ENCODE peak calls at places on chromosome 13, in ten cellular contexts. One of them, this sample, is unnamed.
A peak's percentile ranks its signal among the peaks of the same experiment; 100 is the strongest.

GRCh38 chr13:113361406-113361805 is 2.5 kb downstream of the GRTP1 start:
- DNase-seq in adipocyte: no peak
- DNase-seq in upper lobe of left lung: no peak
- DNase-seq in bronchial epithelial cell: no peak
- DNase-seq in colonic mucosa: no peak
- DNase-seq in mesenchymal stem cell: no peak
- DNase-seq in CD8-positive, alpha-beta T cell: no peak
- DNase-seq in naive thymus-derived CD4-positive, alpha-beta T cell: no peak
- DNase-seq in fibroblast of lung: no peak
- DNase-seq in left ventricle myocardium inferior: no peak
- DNase-seq in this sample: no peak

GRCh38 chr13:66508153-66508909 is 721.8 kb downstream of the PCDH9 start:
- DNase-seq in colonic mucosa: no peak
- DNase-seq in upper lobe of left lung: no peak
- DNase-seq in CD8-positive, alpha-beta T cell: no peak
- DNase-seq in left ventricle myocardium inferior: no peak
- DNase-seq in naive thymus-derived CD4-positive, alpha-beta T cell: no peak
- DNase-seq in adipocyte: peak; percentile 25
- DNase-seq in fibroblast of lung: peak; percentile 76
- DNase-seq in bronchial epithelial cell: peak; percentile 21
- DNase-seq in mesenchymal stem cell: peak; percentile 53
- DNase-seq in this sample: no peak

GRCh38 chr13:59863621-59864020 is 300.1 kb downstream of the DIAPH3 start:
- DNase-seq in colonic mucosa: no peak
- DNase-seq in fibroblast of lung: no peak
- DNase-seq in upper lobe of left lung: no peak
- DNase-seq in left ventricle myocardium inferior: no peak
- DNase-seq in naive thymus-derived CD4-positive, alpha-beta T cell: no peak
- DNase-seq in CD8-positive, alpha-beta T cell: no peak
- DNase-seq in adipocyte: no peak
- DNase-seq in mesenchymal stem cell: no peak
- DNase-seq in bronchial epithelial cell: peak; percentile 63
- DNase-seq in this sample: no peak

GRCh38 chr13:74246398-74246975 is 112.3 kb upstream of the KLF12 start:
- DNase-seq in left ventricle myocardium inferior: peak; percentile 18
- DNase-seq in upper lobe of left lung: no peak
- DNase-seq in mesenchymal stem cell: no peak
- DNase-seq in fibroblast of lung: peak; percentile 70
- DNase-seq in bronchial epithelial cell: no peak
- DNase-seq in naive thymus-derived CD4-positive, alpha-beta T cell: no peak
- DNase-seq in adipocyte: no peak
- DNase-seq in CD8-positive, alpha-beta T cell: peak; percentile 14
- DNase-seq in colonic mucosa: no peak
- DNase-seq in this sample: no peak

GRCh38 chr13:58032676-58033440 is 401.3 kb downstream of the PCDH17 start:
- DNase-seq in colonic mucosa: no peak
- DNase-seq in adipocyte: no peak
- DNase-seq in CD8-positive, alpha-beta T cell: no peak
- DNase-seq in bronchial epithelial cell: no peak
- DNase-seq in fibroblast of lung: no peak
- DNase-seq in naive thymus-derived CD4-positive, alpha-beta T cell: no peak
- DNase-seq in mesenchymal stem cell: no peak
- DNase-seq in upper lobe of left lung: no peak
- DNase-seq in left ventricle myocardium inferior: no peak
- DNase-seq in this sample: no peak

GRCh38 chr13:24041822-24042221 is 118.7 kb upstream of the SPATA13 start:
- DNase-seq in mesenchymal stem cell: no peak
- DNase-seq in adipocyte: no peak
- DNase-seq in fibroblast of lung: no peak
- DNase-seq in colonic mucosa: no peak
- DNase-seq in naive thymus-derived CD4-positive, alpha-beta T cell: no peak
- DNase-seq in CD8-positive, alpha-beta T cell: no peak
- DNase-seq in left ventricle myocardium inferior: no peak
- DNase-seq in upper lobe of left lung: no peak
- DNase-seq in bronchial epithelial cell: no peak
- DNase-seq in this sample: no peak

GRCh38 chr13:80604094-80604493 is 263.2 kb upstream of the SPRY2 start:
- DNase-seq in colonic mucosa: no peak
- DNase-seq in CD8-positive, alpha-beta T cell: no peak
- DNase-seq in bronchial epithelial cell: no peak
- DNase-seq in left ventricle myocardium inferior: peak; percentile 22
- DNase-seq in mesenchymal stem cell: no peak
- DNase-seq in naive thymus-derived CD4-positive, alpha-beta T cell: no peak
- DNase-seq in adipocyte: no peak
- DNase-seq in fibroblast of lung: no peak
- DNase-seq in upper lobe of left lung: no peak
- DNase-seq in this sample: no peak

GRCh38 chr13:39603424-39603947 is 493 bp upstream of the LHFPL6 start:
- DNase-seq in fibroblast of lung: peak; percentile 34
- DNase-seq in bronchial epithelial cell: peak; percentile 41
- DNase-seq in left ventricle myocardium inferior: no peak
- DNase-seq in CD8-positive, alpha-beta T cell: no peak
- DNase-seq in mesenchymal stem cell: peak; percentile 78
- DNase-seq in adipocyte: no peak
- DNase-seq in naive thymus-derived CD4-positive, alpha-beta T cell: no peak
- DNase-seq in upper lobe of left lung: no peak
- DNase-seq in colonic mucosa: no peak
- DNase-seq in this sample: peak; percentile 27

GRCh38 chr13:30720470-30720869 is 14.9 kb upstream of the ALOX5AP start:
- DNase-seq in bronchial epithelial cell: no peak
- DNase-seq in adipocyte: peak; percentile 65
- DNase-seq in fibroblast of lung: no peak
- DNase-seq in naive thymus-derived CD4-positive, alpha-beta T cell: no peak
- DNase-seq in left ventricle myocardium inferior: no peak
- DNase-seq in colonic mucosa: no peak
- DNase-seq in mesenchymal stem cell: peak; percentile 42
- DNase-seq in CD8-positive, alpha-beta T cell: no peak
- DNase-seq in upper lobe of left lung: no peak
- DNase-seq in this sample: no peak

GRCh38 chr13:30719521-30719914 is 15.8 kb upstream of the ALOX5AP start:
- DNase-seq in colonic mucosa: no peak
- DNase-seq in CD8-positive, alpha-beta T cell: no peak
- DNase-seq in mesenchymal stem cell: no peak
- DNase-seq in bronchial epithelial cell: no peak
- DNase-seq in adipocyte: no peak
- DNase-seq in left ventricle myocardium inferior: no peak
- DNase-seq in upper lobe of left lung: no peak
- DNase-seq in naive thymus-derived CD4-positive, alpha-beta T cell: no peak
- DNase-seq in fibroblast of lung: peak; percentile 45
- DNase-seq in this sample: no peak

GRCh38 chr13:30715837-30716236 is 19.5 kb upstream of the ALOX5AP start:
- DNase-seq in mesenchymal stem cell: no peak
- DNase-seq in naive thymus-derived CD4-positive, alpha-beta T cell: no peak
- DNase-seq in upper lobe of left lung: no peak
- DNase-seq in fibroblast of lung: no peak
- DNase-seq in adipocyte: no peak
- DNase-seq in bronchial epithelial cell: peak; percentile 42
- DNase-seq in left ventricle myocardium inferior: peak; percentile 76
- DNase-seq in colonic mucosa: no peak
- DNase-seq in CD8-positive, alpha-beta T cell: no peak
- DNase-seq in this sample: no peak

GRCh38 chr13:30722361-30722760 is 13.0 kb upstream of the ALOX5AP start:
- DNase-seq in left ventricle myocardium inferior: no peak
- DNase-seq in colonic mucosa: no peak
- DNase-seq in adipocyte: no peak
- DNase-seq in upper lobe of left lung: no peak
- DNase-seq in CD8-positive, alpha-beta T cell: no peak
- DNase-seq in bronchial epithelial cell: peak; percentile 50
- DNase-seq in mesenchymal stem cell: no peak
- DNase-seq in fibroblast of lung: no peak
- DNase-seq in naive thymus-derived CD4-positive, alpha-beta T cell: no peak
- DNase-seq in this sample: no peak

DNA sequence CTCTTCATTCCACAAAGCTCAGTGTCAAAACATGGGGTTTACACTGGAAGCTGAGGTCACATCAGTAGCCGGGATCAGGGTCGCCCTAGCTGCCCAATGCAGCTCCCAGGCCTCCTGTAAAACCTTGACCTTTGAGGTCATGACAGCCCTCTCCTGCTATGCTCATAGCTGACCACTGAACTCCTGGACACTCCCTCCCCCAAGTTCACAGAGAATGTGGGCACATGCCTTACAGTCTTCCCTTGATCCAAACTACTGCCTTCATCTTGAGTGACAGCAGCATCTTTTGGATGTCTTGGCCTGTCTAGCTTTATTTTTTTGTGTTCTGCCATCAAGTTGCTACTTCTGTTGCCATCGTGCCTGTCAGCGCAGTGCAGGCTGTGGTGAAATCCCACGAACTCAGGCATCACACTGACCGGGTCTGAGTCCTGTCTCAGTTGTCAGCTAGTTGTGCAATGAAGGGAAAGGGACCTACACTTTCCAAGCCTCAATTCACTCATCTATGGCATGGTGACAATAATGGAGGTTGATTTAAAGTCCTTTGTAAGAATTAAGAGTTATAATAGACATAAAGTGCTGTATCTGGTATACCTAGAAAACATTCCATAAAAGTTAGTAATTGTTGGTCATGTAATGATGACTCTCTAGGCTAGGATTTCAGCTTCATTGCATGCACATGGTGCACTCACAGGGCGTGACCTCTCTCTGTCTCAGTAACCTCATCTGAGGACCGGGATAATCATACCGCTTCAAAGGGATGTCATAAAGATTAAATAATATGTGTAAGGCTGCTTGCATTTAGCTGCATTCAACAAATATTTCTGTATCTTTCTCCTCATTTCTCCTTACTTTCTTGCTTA is 16.5 kb upstream of the ALOX5AP start:
- DNase-seq in upper lobe of left lung: peak; percentile 54
- DNase-seq in left ventricle myocardium inferior: no peak
- DNase-seq in naive thymus-derived CD4-positive, alpha-beta T cell: no peak
- DNase-seq in bronchial epithelial cell: peak; percentile 92
- DNase-seq in fibroblast of lung: peak; percentile 96
- DNase-seq in adipocyte: peak; percentile 76
- DNase-seq in mesenchymal stem cell: peak; percentile 90
- DNase-seq in CD8-positive, alpha-beta T cell: no peak
- DNase-seq in colonic mucosa: no peak
- DNase-seq in this sample: no peak
- H3K4me3 ChIP-seq in upper lobe of left lung: no peak overlapping the region
- H3K4me3 ChIP-seq in left ventricle myocardium inferior: no peak overlapping the region
- H3K4me3 ChIP-seq in naive thymus-derived CD4-positive, alpha-beta T cell: no peak overlapping the region
- H3K4me3 ChIP-seq in bronchial epithelial cell: no peak overlapping the region
- H3K4me3 ChIP-seq in fibroblast of lung: no peak overlapping the region
- H3K4me3 ChIP-seq in adipocyte: no peak overlapping the region
- H3K4me3 ChIP-seq in mesenchymal stem cell: no peak overlapping the region
- H3K4me3 ChIP-seq in CD8-positive, alpha-beta T cell: no peak overlapping the region
- H3K4me3 ChIP-seq in colonic mucosa: no peak overlapping the region
- H3K4me3 ChIP-seq in this sample: no peak overlapping the region

DNA sequence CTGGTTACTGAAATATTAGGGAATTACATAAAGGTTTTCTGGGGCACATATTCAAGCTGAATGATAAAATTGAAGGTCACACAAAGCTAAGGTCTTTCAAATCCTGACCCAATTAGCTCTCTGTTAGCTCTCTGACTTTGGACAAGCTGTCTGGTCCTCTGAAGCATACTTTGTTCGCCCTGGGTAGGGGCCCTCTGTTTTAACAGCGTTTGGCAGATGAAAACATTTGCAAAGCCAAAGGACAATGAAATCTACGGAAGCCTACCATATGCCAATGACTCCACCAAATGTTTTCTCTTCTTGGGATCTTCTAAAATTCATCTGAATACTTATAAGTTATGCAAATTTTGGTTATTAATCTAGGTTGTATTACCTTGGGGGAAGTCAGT is 14.5 kb upstream of the GJA3 start:
- DNase-seq in left ventricle myocardium inferior: no peak
- DNase-seq in mesenchymal stem cell: no peak
- DNase-seq in adipocyte: no peak
- DNase-seq in naive thymus-derived CD4-positive, alpha-beta T cell: no peak
- DNase-seq in bronchial epithelial cell: no peak
- DNase-seq in upper lobe of left lung: no peak
- DNase-seq in colonic mucosa: no peak
- DNase-seq in fibroblast of lung: no peak
- DNase-seq in CD8-positive, alpha-beta T cell: no peak
- DNase-seq in this sample: no peak
- H3K27me3 ChIP-seq in left ventricle myocardium inferior: peaks cover 62% of the 10 kb centered on the region
- H3K27me3 ChIP-seq in mesenchymal stem cell: peaks cover 22% of the 10 kb centered on the region
- H3K27me3 ChIP-seq in adipocyte: peaks cover 22% of the 10 kb centered on the region
- H3K27me3 ChIP-seq in naive thymus-derived CD4-positive, alpha-beta T cell: peaks cover 10% of the 10 kb centered on the region
- H3K27me3 ChIP-seq in bronchial epithelial cell: no peaks in the 10 kb centered on the region
- H3K27me3 ChIP-seq in upper lobe of left lung: peaks cover 3% of the 10 kb centered on the region
- H3K27me3 ChIP-seq in colonic mucosa: peaks cover 10% of the 10 kb centered on the region
- H3K27me3 ChIP-seq in fibroblast of lung: peaks cover 8% of the 10 kb centered on the region
- H3K27me3 ChIP-seq in CD8-positive, alpha-beta T cell: no peaks in the 10 kb centered on the region
- H3K27me3 ChIP-seq in this sample: peaks cover 100% of the 10 kb centered on the region

GRCh38 chr13:41017744-41018582 is 1.2 kb downstream of the ELF1 start:
- DNase-seq in upper lobe of left lung: no peak
- DNase-seq in naive thymus-derived CD4-positive, alpha-beta T cell: no peak
- DNase-seq in left ventricle myocardium inferior: no peak
- DNase-seq in adipocyte: no peak
- DNase-seq in colonic mucosa: no peak
- DNase-seq in bronchial epithelial cell: peak; percentile 78
- DNase-seq in CD8-positive, alpha-beta T cell: no peak
- DNase-seq in fibroblast of lung: no peak
- DNase-seq in mesenchymal stem cell: peak; percentile 44
- DNase-seq in this sample: no peak
- H3K4me3 ChIP-seq in upper lobe of left lung: peak overlapping the region; percentile 10
- H3K4me3 ChIP-seq in naive thymus-derived CD4-positive, alpha-beta T cell: peak overlapping the region; percentile 76
- H3K4me3 ChIP-seq in left ventricle myocardium inferior: peak overlapping the region; percentile 39
- H3K4me3 ChIP-seq in adipocyte: no peak overlapping the region
- H3K4me3 ChIP-seq in colonic mucosa: peak overlapping the region; percentile 33
- H3K4me3 ChIP-seq in bronchial epithelial cell: peak overlapping the region; percentile 46
- H3K4me3 ChIP-seq in CD8-positive, alpha-beta T cell: peak overlapping the region; percentile 40
- H3K4me3 ChIP-seq in fibroblast of lung: peak overlapping the region; percentile 22
- H3K4me3 ChIP-seq in mesenchymal stem cell: peak overlapping the region; percentile 64
- H3K4me3 ChIP-seq in this sample: no peak overlapping the region

GRCh38 chr13:25192489-25192888 is 20.4 kb upstream of the AMER2 start:
- DNase-seq in adipocyte: no peak
- DNase-seq in fibroblast of lung: no peak
- DNase-seq in colonic mucosa: no peak
- DNase-seq in left ventricle myocardium inferior: no peak
- DNase-seq in upper lobe of left lung: no peak
- DNase-seq in naive thymus-derived CD4-positive, alpha-beta T cell: no peak
- DNase-seq in bronchial epithelial cell: no peak
- DNase-seq in CD8-positive, alpha-beta T cell: no peak
- DNase-seq in mesenchymal stem cell: no peak
- DNase-seq in this sample: peak; percentile 43

GRCh38 chr13:25192936-25193335 is 20.8 kb upstream of the AMER2 start:
- DNase-seq in naive thymus-derived CD4-positive, alpha-beta T cell: no peak
- DNase-seq in mesenchymal stem cell: no peak
- DNase-seq in upper lobe of left lung: no peak
- DNase-seq in left ventricle myocardium inferior: no peak
- DNase-seq in CD8-positive, alpha-beta T cell: no peak
- DNase-seq in bronchial epithelial cell: no peak
- DNase-seq in fibroblast of lung: no peak
- DNase-seq in adipocyte: no peak
- DNase-seq in colonic mucosa: no peak
- DNase-seq in this sample: peak; percentile 87

GRCh38 chr13:25190256-25190655 is 18.2 kb upstream of the AMER2 start:
- DNase-seq in CD8-positive, alpha-beta T cell: no peak
- DNase-seq in upper lobe of left lung: no peak
- DNase-seq in fibroblast of lung: no peak
- DNase-seq in adipocyte: no peak
- DNase-seq in mesenchymal stem cell: no peak
- DNase-seq in colonic mucosa: no peak
- DNase-seq in left ventricle myocardium inferior: no peak
- DNase-seq in naive thymus-derived CD4-positive, alpha-beta T cell: no peak
- DNase-seq in bronchial epithelial cell: no peak
- DNase-seq in this sample: peak; percentile 99

GRCh38 chr13:25187596-25187995 is 15.5 kb upstream of the AMER2 start:
- DNase-seq in adipocyte: no peak
- DNase-seq in fibroblast of lung: no peak
- DNase-seq in CD8-positive, alpha-beta T cell: no peak
- DNase-seq in left ventricle myocardium inferior: no peak
- DNase-seq in naive thymus-derived CD4-positive, alpha-beta T cell: no peak
- DNase-seq in mesenchymal stem cell: no peak
- DNase-seq in upper lobe of left lung: no peak
- DNase-seq in bronchial epithelial cell: no peak
- DNase-seq in colonic mucosa: no peak
- DNase-seq in this sample: no peak

GRCh38 chr13:25192052-25192451 is 20.0 kb upstream of the AMER2 start:
- DNase-seq in upper lobe of left lung: no peak
- DNase-seq in naive thymus-derived CD4-positive, alpha-beta T cell: no peak
- DNase-seq in bronchial epithelial cell: no peak
- DNase-seq in left ventricle myocardium inferior: no peak
- DNase-seq in fibroblast of lung: no peak
- DNase-seq in CD8-positive, alpha-beta T cell: no peak
- DNase-seq in adipocyte: no peak
- DNase-seq in mesenchymal stem cell: no peak
- DNase-seq in colonic mucosa: no peak
- DNase-seq in this sample: no peak
- H3K27me3 ChIP-seq in upper lobe of left lung: no peaks in the 10 kb centered on the region
- H3K27me3 ChIP-seq in naive thymus-derived CD4-positive, alpha-beta T cell: peaks cover 5% of the 10 kb centered on the region
- H3K27me3 ChIP-seq in bronchial epithelial cell: no peaks in the 10 kb centered on the region
- H3K27me3 ChIP-seq in left ventricle myocardium inferior: peaks cover 86% of the 10 kb centered on the region
- H3K27me3 ChIP-seq in fibroblast of lung: peaks cover 5% of the 10 kb centered on the region
- H3K27me3 ChIP-seq in CD8-positive, alpha-beta T cell: no peaks in the 10 kb centered on the region
- H3K27me3 ChIP-seq in adipocyte: peaks cover 50% of the 10 kb centered on the region
- H3K27me3 ChIP-seq in mesenchymal stem cell: peaks cover 55% of the 10 kb centered on the region
- H3K27me3 ChIP-seq in colonic mucosa: no peaks in the 10 kb centered on the region
- H3K27me3 ChIP-seq in this sample: no peaks in the 10 kb centered on the region

This sample was measured in WERI-Rb-1.